ENCODE peak calls at places on chromosomes 16 and 17, in six cellular contexts. H, U, B, C, I and E are unnamed samples.

GRCh38 chr16:85372627-85373372 is 240.3 kb upstream of the GSE1 start:
- DNase-seq in H (no peak), U (no peak), B (peak), C (no peak), I (peak), E (no peak)

GRCh38 chr16:80283450-80284392 is 257.1 kb upstream of the DYNLRB2 start:
- DNase-seq in H (no peak), U (no peak), B (no peak), C (no peak), I (peak), E (no peak)

GRCh38 chr16:19812986-19813385 is 71.7 kb downstream of the GPRC5B start:
- DNase-seq in H (no peak), U (no peak), B (no peak), C (no peak), I (no peak), E (no peak)

GRCh38 chr17:49496183-49496865 is 1.2 kb downstream of the NGFR start:
- DNase-seq in H (peak), U (peak), B (peak), C (no peak), I (peak), E (peak)

GRCh38 chr17:8935194-8935593 is 30.3 kb downstream of the PIK3R5 start:
- DNase-seq in H (peak), U (no peak), B (no peak), C (no peak), I (no peak), E (no peak)

GRCh38 chr17:66982011-66982508 is 17.6 kb downstream of the CACNG4 start:
- DNase-seq in H (no peak), U (no peak), B (no peak), C (no peak), I (peak), E (no peak)

GRCh38 chr16:70805787-70806186 is 4.8 kb upstream of the VAC14 start:
- DNase-seq in H (no peak), U (no peak), B (no peak), C (no peak), I (peak), E (no peak)

GRCh38 chr17:34763727-34764665 is 184.6 kb downstream of the TMEM132E start:
- DNase-seq in H (no peak), U (no peak), B (no peak), C (no peak), I (no peak), E (no peak)

GRCh38 chr16:1285669-1286491 is 23.6 kb upstream of the UBE2I start:
- DNase-seq in H (no peak), U (no peak), B (no peak), C (no peak), I (no peak), E (no peak)

GRCh38 chr17:17573912-17574311 is 17.6 kb downstream of the PEMT start:
- DNase-seq in H (no peak), U (no peak), B (no peak), C (no peak), I (peak), E (no peak)

GRCh38 chr17:55588858-55589257 is 77.6 kb upstream of the SMIM36 start:
- DNase-seq in H (no peak), U (no peak), B (no peak), C (no peak), I (peak), E (no peak)

GRCh38 chr17:79988163-79988971 is 47.3 kb downstream of the TBC1D16 start:
- DNase-seq in H (no peak), U (no peak), B (no peak), C (no peak), I (peak), E (no peak)

GRCh38 chr16:82627811-82628339 is 1.1 kb downstream of the CDH13 start:
- DNase-seq in H (no peak), U (no peak), B (peak), C (no peak), I (peak), E (no peak)

GRCh38 chr16:82432261-82432660 is 194.5 kb upstream of the CDH13 start:
- DNase-seq in H (no peak), U (no peak), B (no peak), C (no peak), I (peak), E (no peak)

GRCh38 chr16:22008215-22009142 is 568 bp downstream of the MOSMO start:
- DNase-seq in H (no peak), U (no peak), B (peak), C (no peak), I (no peak), E (no peak)

GRCh38 chr16:46986896-46987295 is 13.4 kb upstream of the DNAJA2 start:
- DNase-seq in H (no peak), U (no peak), B (no peak), C (no peak), I (no peak), E (no peak)